ENCODE peak calls at places on chromosomes 12 and 14, in seven cellular contexts. M is retina; J is SK-N-MC; V is activated CD4-positive, alpha-beta T cell treated with anti-CD3 and anti-CD28 coated beads, Interleukin-2, amount 10 ng/mL, durations not matched to agents 7 days and 5 days; G is stimulated activated CD8-positive, alpha-beta memory T cell treated with anti-CD3 and anti-CD28 coated beads, Interleukin-15, amount 100 ng/mL, for 4 hours; A is Caco-2; K is posterior cingulate gyrus. T is an unnamed sample.

GRCh38 chr14:39229601-39230110 is 4.1 kb upstream of the MIA2 start:
- DNase-seq in M (no peak), J (no peak), V (peak), G (no peak), A (no peak), K (no peak), T (no peak)

GRCh38 chr12:64099430-64099829 is 122.7 kb downstream of the KICS2 start:
- DNase-seq in M (no peak), J (no peak), V (no peak), G (no peak), A (no peak), K (no peak), T (peak)

GRCh38 chr12:54560374-54560858 is 11.0 kb downstream of the PDE1B start:
- DNase-seq in M (peak), J (no peak), V (peak), G (peak), A (no peak), K (peak), T (peak)

GRCh38 chr14:35482994-35483515 is 50.9 kb upstream of the INSM2 start:
- DNase-seq in M (no peak), J (no peak), V (no peak), G (no peak), A (no peak), K (no peak), T (no peak)

GRCh38 chr14:101359221-101360044 is 201.9 kb upstream of the DIO3 start:
- DNase-seq in M (no peak), J (no peak), V (no peak), G (no peak), A (no peak), K (no peak), T (no peak)

GRCh38 chr12:19643635-19644034 is 204.3 kb downstream of the AEBP2 start:
- DNase-seq in M (peak), J (no peak), V (no peak), G (no peak), A (no peak), K (no peak), T (peak)

GRCh38 chr12:63068857-63069442 is 82.1 kb downstream of the AVPR1A start:
- DNase-seq in M (peak), J (peak), V (no peak), G (no peak), A (no peak), K (no peak), T (peak)

GRCh38 chr12:88925370-88925915 is 345.2 kb upstream of the KITLG start:
- DNase-seq in M (no peak), J (no peak), V (no peak), G (no peak), A (no peak), K (no peak), T (peak)

GRCh38 chr12:47741340-47741703 is 16.0 kb upstream of the ENDOU start:
- DNase-seq in M (no peak), J (peak), V (peak), G (peak), A (no peak), K (peak), T (no peak)

GRCh38 chr14:78725086-78725485 is 554.9 kb downstream of the NRXN3 start:
- DNase-seq in M (peak), J (no peak), V (no peak), G (no peak), A (no peak), K (no peak), T (no peak)

GRCh38 chr14:26589998-26590397 is 7.8 kb downstream of the NOVA1 start:
- DNase-seq in M (peak), J (no peak), V (no peak), G (no peak), A (no peak), K (no peak), T (no peak)

GRCh38 chr14:75542585-75543091 is 20.4 kb downstream of the BATF start:
- DNase-seq in M (no peak), J (no peak), V (peak), G (peak), A (no peak), K (no peak), T (no peak)

GRCh38 chr12:4285070-4285469 is 11.5 kb downstream of the CCND2 start:
- DNase-seq in M (no peak), J (no peak), V (no peak), G (no peak), A (peak), K (no peak), T (no peak)

GRCh38 chr12:97575792-97576191 is 113.2 kb downstream of the RMST start:
- DNase-seq in M (no peak), J (no peak), V (no peak), G (no peak), A (no peak), K (no peak), T (no peak)

T was measured in IMR-90.